ENCODE peak calls at places on chromosomes 11 and 22, in five cellular contexts. One of them, this sample, is unnamed.
A peak's percentile ranks its signal among the peaks of the same experiment; 100 is the strongest.

GRCh38 chr11:68948496-68948895 is 32.3 kb downstream of the MRGPRD start:
- DNase-seq in nephron progenitor cell: no peak
- DNase-seq in glutamatergic neuron: no peak
- DNase-seq in thoracic aorta: no peak
- DNase-seq in mammary epithelial cell: no peak
- DNase-seq in this sample: no peak

GRCh38 chr22:38781033-38781432 is 12.9 kb downstream of the DNAL4 start:
- DNase-seq in mammary epithelial cell: no peak
- DNase-seq in thoracic aorta: no peak
- DNase-seq in glutamatergic neuron: no peak
- DNase-seq in nephron progenitor cell: no peak
- DNase-seq in this sample: no peak

GRCh38 chr11:107250017-107250416 is 207.6 kb downstream of the CWF19L2 start:
- DNase-seq in thoracic aorta: no peak
- DNase-seq in mammary epithelial cell: no peak
- DNase-seq in nephron progenitor cell: no peak
- DNase-seq in glutamatergic neuron: no peak
- DNase-seq in this sample: no peak

GRCh38 chr11:19511413-19512183 is 201.0 kb upstream of the NAV2 start:
- DNase-seq in thoracic aorta: peak; percentile 29
- DNase-seq in glutamatergic neuron: no peak
- DNase-seq in nephron progenitor cell: no peak
- DNase-seq in mammary epithelial cell: no peak
- DNase-seq in this sample: no peak

GRCh38 chr22:20206709-20207215 is 55.9 kb upstream of the CCDC188 start:
- DNase-seq in nephron progenitor cell: no peak
- DNase-seq in glutamatergic neuron: no peak
- DNase-seq in thoracic aorta: no peak
- DNase-seq in mammary epithelial cell: peak; percentile 29
- DNase-seq in this sample: no peak

GRCh38 chr22:39212721-39213376 is 31.9 kb downstream of the PDGFB start:
- DNase-seq in mammary epithelial cell: peak; percentile 62
- DNase-seq in nephron progenitor cell: no peak
- DNase-seq in thoracic aorta: no peak
- DNase-seq in glutamatergic neuron: no peak
- DNase-seq in this sample: no peak

GRCh38 chr22:29245626-29246385 is 22.0 kb downstream of the RHBDD3 start:
- DNase-seq in nephron progenitor cell: peak; percentile 78
- DNase-seq in thoracic aorta: no peak
- DNase-seq in glutamatergic neuron: peak; percentile 84
- DNase-seq in mammary epithelial cell: peak; percentile 34
- DNase-seq in this sample: no peak

GRCh38 chr11:126635511-126635910 is 280.0 kb downstream of the ST3GAL4 start:
- DNase-seq in mammary epithelial cell: no peak
- DNase-seq in thoracic aorta: no peak
- DNase-seq in nephron progenitor cell: no peak
- DNase-seq in glutamatergic neuron: no peak
- DNase-seq in this sample: no peak

GRCh38 chr22:19851291-19852176 is 3.1 kb downstream of the GNB1L start:
- DNase-seq in nephron progenitor cell: no peak
- DNase-seq in thoracic aorta: no peak
- DNase-seq in mammary epithelial cell: no peak
- DNase-seq in glutamatergic neuron: no peak
- DNase-seq in this sample: no peak

GRCh38 chr11:6505577-6506240 is 8.6 kb downstream of the DNHD1 start:
- DNase-seq in nephron progenitor cell: no peak
- DNase-seq in mammary epithelial cell: peak; percentile 65
- DNase-seq in thoracic aorta: no peak
- DNase-seq in glutamatergic neuron: no peak
- DNase-seq in this sample: peak; percentile 12

GRCh38 chr11:100593321-100593720 is 93.8 kb upstream of the ARHGAP42 start:
- DNase-seq in nephron progenitor cell: no peak
- DNase-seq in thoracic aorta: no peak
- DNase-seq in glutamatergic neuron: no peak
- DNase-seq in mammary epithelial cell: no peak
- DNase-seq in this sample: no peak

GRCh38 chr11:64136767-64137166 is 29.1 kb downstream of the MACROD1 start:
- DNase-seq in mammary epithelial cell: no peak
- DNase-seq in thoracic aorta: no peak
- DNase-seq in glutamatergic neuron: peak; percentile 10
- DNase-seq in nephron progenitor cell: no peak
- DNase-seq in this sample: no peak

GRCh38 chr11:24226606-24227005 is 270.2 kb upstream of the LUZP2 start:
- DNase-seq in mammary epithelial cell: no peak
- DNase-seq in glutamatergic neuron: no peak
- DNase-seq in thoracic aorta: no peak
- DNase-seq in nephron progenitor cell: no peak
- DNase-seq in this sample: no peak

GRCh38 chr11:117814766-117815261 is 9.7 kb downstream of the FXYD2 start:
- DNase-seq in nephron progenitor cell: peak; percentile 53
- DNase-seq in thoracic aorta: no peak
- DNase-seq in glutamatergic neuron: no peak
- DNase-seq in mammary epithelial cell: no peak
- DNase-seq in this sample: no peak

GRCh38 chr22:40449676-40450035 is 79.3 kb downstream of the SGSM3 start:
- DNase-seq in nephron progenitor cell: no peak
- DNase-seq in glutamatergic neuron: no peak
- DNase-seq in thoracic aorta: no peak
- DNase-seq in mammary epithelial cell: peak; percentile 15
- DNase-seq in this sample: peak; percentile 76

GRCh38 chr11:49995559-49995958 is 13.2 kb upstream of the OR4C12 start:
- DNase-seq in glutamatergic neuron: peak; percentile 21
- DNase-seq in thoracic aorta: no peak
- DNase-seq in mammary epithelial cell: peak; percentile 29
- DNase-seq in nephron progenitor cell: peak; percentile 6
- DNase-seq in this sample: no peak

GRCh38 chr11:131584694-131585592 is 214.5 kb downstream of the NTM start:
- DNase-seq in glutamatergic neuron: peak; percentile 32
- DNase-seq in nephron progenitor cell: peak; percentile 53
- DNase-seq in mammary epithelial cell: no peak
- DNase-seq in thoracic aorta: no peak
- DNase-seq in this sample: no peak

GRCh38 chr11:128895505-128895904 is 4.3 kb downstream of the KCNJ5 start:
- DNase-seq in nephron progenitor cell: no peak
- DNase-seq in mammary epithelial cell: no peak
- DNase-seq in glutamatergic neuron: peak; percentile 51
- DNase-seq in thoracic aorta: no peak
- DNase-seq in this sample: no peak

GRCh38 chr11:105181100-105181499 is 41.5 kb upstream of the CARD18 start:
- DNase-seq in mammary epithelial cell: peak; percentile 41
- DNase-seq in glutamatergic neuron: no peak
- DNase-seq in thoracic aorta: no peak
- DNase-seq in nephron progenitor cell: no peak
- DNase-seq in this sample: peak; percentile 28

GRCh38 chr11:9962722-9963121 is 298.8 kb downstream of the SWAP70 start:
- DNase-seq in thoracic aorta: no peak
- DNase-seq in glutamatergic neuron: no peak
- DNase-seq in nephron progenitor cell: no peak
- DNase-seq in mammary epithelial cell: no peak
- DNase-seq in this sample: no peak

GRCh38 chr11:91981995-91982394 is 242.6 kb upstream of the FAT3 start:
- DNase-seq in glutamatergic neuron: no peak
- DNase-seq in thoracic aorta: peak; percentile 79
- DNase-seq in mammary epithelial cell: peak; percentile 88
- DNase-seq in nephron progenitor cell: no peak
- DNase-seq in this sample: peak; percentile 100

GRCh38 chr11:86637976-86638375 is 34.4 kb downstream of the ME3 start:
- DNase-seq in thoracic aorta: no peak
- DNase-seq in glutamatergic neuron: no peak
- DNase-seq in nephron progenitor cell: no peak
- DNase-seq in mammary epithelial cell: peak; percentile 52
- DNase-seq in this sample: no peak

GRCh38 chr11:15580056-15580774 is 465.5 kb downstream of the INSC start:
- DNase-seq in nephron progenitor cell: no peak
- DNase-seq in glutamatergic neuron: no peak
- DNase-seq in mammary epithelial cell: no peak
- DNase-seq in thoracic aorta: no peak
- DNase-seq in this sample: no peak

GRCh38 chr11:104151404-104152204 is 12.3 kb downstream of the PDGFD start:
- DNase-seq in mammary epithelial cell: no peak
- DNase-seq in nephron progenitor cell: no peak
- DNase-seq in thoracic aorta: no peak
- DNase-seq in glutamatergic neuron: no peak
- DNase-seq in this sample: no peak

GRCh38 chr22:50502096-50502495 is 5.4 kb downstream of the LMF2 start:
- DNase-seq in thoracic aorta: no peak
- DNase-seq in mammary epithelial cell: no peak
- DNase-seq in nephron progenitor cell: no peak
- DNase-seq in glutamatergic neuron: peak; percentile 13
- DNase-seq in this sample: no peak

GRCh38 chr11:64649304-64649703 is 58.3 kb downstream of the SLC22A12 start:
- DNase-seq in mammary epithelial cell: peak; percentile 9
- DNase-seq in nephron progenitor cell: peak; percentile 56
- DNase-seq in thoracic aorta: no peak
- DNase-seq in glutamatergic neuron: peak; percentile 56
- DNase-seq in this sample: no peak

GRCh38 chr22:24819941-24820461 is 14.0 kb downstream of the SGSM1 start:
- DNase-seq in glutamatergic neuron: no peak
- DNase-seq in thoracic aorta: no peak
- DNase-seq in nephron progenitor cell: no peak
- DNase-seq in mammary epithelial cell: no peak
- DNase-seq in this sample: no peak

GRCh38 chr11:38138972-38139371 is 1540.9 kb upstream of the RAG2 start:
- DNase-seq in glutamatergic neuron: no peak
- DNase-seq in thoracic aorta: no peak
- DNase-seq in mammary epithelial cell: no peak
- DNase-seq in nephron progenitor cell: no peak
- DNase-seq in this sample: no peak

GRCh38 chr22:50319503-50319951 is 7.3 kb downstream of the DENND6B start:
- DNase-seq in nephron progenitor cell: no peak
- DNase-seq in glutamatergic neuron: peak; percentile 20
- DNase-seq in thoracic aorta: no peak
- DNase-seq in mammary epithelial cell: no peak
- DNase-seq in this sample: no peak

GRCh38 chr11:77191823-77192495 is 63.9 kb downstream of the MYO7A start:
- DNase-seq in nephron progenitor cell: peak; percentile 82
- DNase-seq in mammary epithelial cell: peak; percentile 93
- DNase-seq in glutamatergic neuron: peak; percentile 54
- DNase-seq in thoracic aorta: no peak
- DNase-seq in this sample: no peak

GRCh38 chr11:119990306-119991021 is 147.4 kb downstream of the TRIM29 start:
- DNase-seq in thoracic aorta: no peak
- DNase-seq in mammary epithelial cell: no peak
- DNase-seq in nephron progenitor cell: no peak
- DNase-seq in glutamatergic neuron: no peak
- DNase-seq in this sample: no peak

GRCh38 chr11:73216466-73216865 is 1.6 kb upstream of the P2RY2 start:
- DNase-seq in glutamatergic neuron: no peak
- DNase-seq in thoracic aorta: no peak
- DNase-seq in nephron progenitor cell: no peak
- DNase-seq in mammary epithelial cell: no peak
- DNase-seq in this sample: no peak

GRCh38 chr22:30822216-30823014 is 127.7 kb downstream of the OSBP2 start:
- DNase-seq in glutamatergic neuron: peak; percentile 55
- DNase-seq in thoracic aorta: no peak
- DNase-seq in nephron progenitor cell: peak; percentile 58
- DNase-seq in mammary epithelial cell: no peak
- DNase-seq in this sample: no peak

GRCh38 chr11:70462818-70463477 is 64.6 kb downstream of the CTTN start:
- DNase-seq in mammary epithelial cell: no peak
- DNase-seq in thoracic aorta: no peak
- DNase-seq in glutamatergic neuron: no peak
- DNase-seq in nephron progenitor cell: no peak
- DNase-seq in this sample: no peak

GRCh38 chr11:78795862-78796261 is 221.2 kb upstream of the NARS2 start:
- DNase-seq in glutamatergic neuron: no peak
- DNase-seq in mammary epithelial cell: no peak
- DNase-seq in thoracic aorta: no peak
- DNase-seq in nephron progenitor cell: peak; percentile 20
- DNase-seq in this sample: no peak

DNA sequence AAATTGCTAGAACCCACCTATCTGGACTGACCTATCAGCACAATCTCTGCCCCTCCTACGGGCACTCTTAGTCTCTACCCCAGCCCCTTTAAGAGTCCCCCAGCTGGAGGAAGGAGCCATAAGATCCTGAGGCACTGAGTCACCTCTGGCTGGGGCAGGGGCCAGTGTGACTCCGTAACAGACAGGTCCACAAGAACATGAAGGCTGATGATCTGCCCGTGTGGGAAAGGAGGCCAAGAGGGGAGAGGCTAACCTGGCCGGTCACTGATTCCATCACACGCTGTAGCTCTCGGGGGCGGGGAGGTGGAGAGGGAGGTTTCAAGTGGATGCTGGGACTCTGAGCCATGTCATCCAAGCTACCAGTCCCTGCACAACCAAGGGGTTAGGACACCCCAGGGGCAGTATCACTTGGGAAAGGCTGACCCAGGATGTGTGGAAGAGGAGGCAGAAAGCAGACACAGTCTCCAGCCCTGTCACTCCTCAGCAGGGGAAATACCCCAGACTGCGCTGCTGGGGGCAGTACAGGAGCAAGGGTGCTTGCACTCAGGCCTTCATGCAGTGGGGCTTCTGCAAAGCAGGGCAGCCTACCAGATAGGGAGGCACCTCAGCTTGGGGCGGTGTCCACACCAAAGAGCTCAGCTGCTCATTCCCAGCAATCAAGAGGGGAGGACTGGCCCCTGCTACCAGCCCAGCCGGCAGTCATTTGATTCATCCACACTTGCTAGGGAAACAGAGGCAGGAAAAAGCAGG is 22.3 kb downstream of the ARHGAP1 start:
- DNase-seq in glutamatergic neuron: no peak
- DNase-seq in thoracic aorta: no peak
- DNase-seq in nephron progenitor cell: no peak
- DNase-seq in mammary epithelial cell: no peak
- DNase-seq in this sample: no peak
- TF ChIP-seq CTCF in glutamatergic neuron: no peak
- TF ChIP-seq CTCF in thoracic aorta: no peak
- TF ChIP-seq CTCF in nephron progenitor cell: no peak
- TF ChIP-seq CTCF in mammary epithelial cell: no peak
- TF ChIP-seq CTCF in this sample: peak; percentile 11

DNA sequence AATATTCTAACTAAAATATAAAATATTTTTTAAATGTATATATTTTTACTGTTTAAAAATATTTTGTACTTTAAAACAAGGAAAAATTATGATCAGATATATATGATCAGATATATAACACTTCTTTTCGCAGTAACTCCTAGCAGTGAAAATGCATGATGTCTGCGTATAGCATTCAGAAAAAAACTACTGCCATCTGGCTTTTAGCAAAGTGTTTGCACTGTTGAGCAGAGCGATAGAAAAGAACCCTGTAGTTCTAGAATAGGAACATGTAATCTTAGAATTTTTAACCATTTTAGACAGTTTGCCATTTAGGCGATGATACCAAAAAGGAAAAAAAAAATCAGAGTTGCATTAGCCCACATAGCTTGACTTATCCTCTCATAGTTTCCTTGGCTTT is 370.4 kb upstream of the ANO3 start:
- DNase-seq in mammary epithelial cell: no peak
- DNase-seq in nephron progenitor cell: no peak
- DNase-seq in glutamatergic neuron: no peak
- DNase-seq in thoracic aorta: no peak
- DNase-seq in this sample: no peak
- TF ChIP-seq CTCF in mammary epithelial cell: no peak
- TF ChIP-seq CTCF in nephron progenitor cell: no peak
- TF ChIP-seq CTCF in glutamatergic neuron: no peak
- TF ChIP-seq CTCF in thoracic aorta: no peak
- TF ChIP-seq CTCF in this sample: peak; percentile 14

GRCh38 chr11:61828629-61829407 is 718 bp downstream of the FADS2 start:
- DNase-seq in mammary epithelial cell: peak; percentile 7
- DNase-seq in nephron progenitor cell: peak; percentile 63
- DNase-seq in glutamatergic neuron: peak; percentile 70
- DNase-seq in thoracic aorta: no peak
- DNase-seq in this sample: peak; percentile 68
- TF ChIP-seq CTCF in mammary epithelial cell: peak; percentile 24
- TF ChIP-seq CTCF in nephron progenitor cell: peak; percentile 32
- TF ChIP-seq CTCF in glutamatergic neuron: peak; percentile 61
- TF ChIP-seq CTCF in thoracic aorta: peak; percentile 43
- TF ChIP-seq CTCF in this sample: peak; percentile 49

GRCh38 chr11:60566773-60567172 is 51.6 kb downstream of the MS4A13 start:
- DNase-seq in nephron progenitor cell: no peak
- DNase-seq in thoracic aorta: no peak
- DNase-seq in mammary epithelial cell: no peak
- DNase-seq in glutamatergic neuron: no peak
- DNase-seq in this sample: no peak
- TF ChIP-seq CTCF in nephron progenitor cell: no peak
- TF ChIP-seq CTCF in thoracic aorta: no peak
- TF ChIP-seq CTCF in mammary epithelial cell: no peak
- TF ChIP-seq CTCF in glutamatergic neuron: no peak
- TF ChIP-seq CTCF in this sample: no peak

This sample was measured in retinal pigment epithelial cell.